ENCODE peak calls at places on chromosomes 3 and 15, in seven cellular contexts. Q is GM23338; Y is right cardiac atrium; H is IMR-90; P is CD8-positive, alpha-beta T cell; C is trophoblast cell; V is OCI-LY7. X is an unnamed sample.

GRCh38 chr3:30352919-30353318 is 253.5 kb upstream of the TGFBR2 start:
- DNase-seq in Q (no peak), Y (no peak), H (no peak), P (no peak), C (no peak), V (no peak), X (no peak)

GRCh38 chr15:45522931-45523331 is 376 bp upstream of the SLC30A4 start:
- DNase-seq in Q (peak; percentile 65), Y (no peak), H (peak; percentile 25), P (no peak), C (peak; percentile 66), V (no peak), X (no peak)

GRCh38 chr3:197031315-197032285 is 2.0 kb upstream of the MELTF start:
- DNase-seq in Q (no peak), Y (peak; percentile 83), H (peak; percentile 100), P (no peak), C (peak; percentile 95), V (no peak), X (no peak)

GRCh38 chr3:33980252-33980651 is 181.8 kb downstream of the PDCD6IP start:
- DNase-seq in Q (peak; percentile 46), Y (no peak), H (peak; percentile 85), P (no peak), C (peak; percentile 11), V (peak; percentile 42), X (no peak)

GRCh38 chr3:138950701-138951100 is 3.7 kb downstream of the FOXL2NB start:
- DNase-seq in Q (no peak), Y (no peak), H (no peak), P (no peak), C (no peak), V (no peak), X (no peak)

GRCh38 chr3:126152458-126152857 is 27.9 kb downstream of the ALDH1L1 start:
- DNase-seq in Q (no peak), Y (no peak), H (no peak), P (peak; percentile 42), C (no peak), V (no peak), X (peak; percentile 61)

GRCh38 chr3:27905625-27906024 is 183.5 kb upstream of the EOMES start:
- DNase-seq in Q (no peak), Y (no peak), H (no peak), P (peak; percentile 56), C (no peak), V (no peak), X (no peak)

GRCh38 chr15:62464705-62465104 is 299.6 kb upstream of the C2CD4B start:
- DNase-seq in Q (peak; percentile 54), Y (no peak), H (peak; percentile 67), P (no peak), C (no peak), V (no peak), X (no peak)

GRCh38 chr3:133271491-133271890 is 128.4 kb upstream of the BFSP2 start:
- DNase-seq in Q (peak; percentile 43), Y (no peak), H (peak; percentile 71), P (no peak), C (no peak), V (no peak), X (no peak)

GRCh38 chr3:36944012-36944640 is 728 bp downstream of the TRANK1 start:
- DNase-seq in Q (peak; percentile 78), Y (peak; percentile 85), H (peak; percentile 59), P (peak; percentile 66), C (peak; percentile 12), V (peak; percentile 62), X (peak; percentile 84)

GRCh38 chr3:12659316-12660015 is 4.5 kb downstream of the RAF1 start:
- DNase-seq in Q (no peak), Y (no peak), H (no peak), P (no peak), C (no peak), V (no peak), X (no peak)

GRCh38 chr3:107921083-107921482 is 169.7 kb downstream of the CD47 start:
- DNase-seq in Q (no peak), Y (no peak), H (no peak), P (no peak), C (no peak), V (no peak), X (no peak)

GRCh38 chr3:108215876-108216275 is 6.3 kb downstream of the IFT57 start:
- DNase-seq in Q (no peak), Y (no peak), H (no peak), P (no peak), C (no peak), V (no peak), X (no peak)

GRCh38 chr3:24192469-24193056 is 247.5 kb downstream of the NR1D2 start:
- DNase-seq in Q (no peak), Y (no peak), H (no peak), P (no peak), C (no peak), V (no peak), X (no peak)

GRCh38 chr3:101066776-101067175 is 73.6 kb upstream of the ABI3BP start:
- DNase-seq in Q (no peak), Y (peak; percentile 25), H (peak; percentile 50), P (no peak), C (no peak), V (no peak), X (no peak)

GRCh38 chr15:98803228-98804056 is 155.1 kb downstream of the IGF1R start:
- DNase-seq in Q (no peak), Y (no peak), H (peak; percentile 78), P (no peak), C (no peak), V (no peak), X (no peak)

GRCh38 chr15:94526071-94526689 is 294.8 kb downstream of the MCTP2 start:
- DNase-seq in Q (peak; percentile 74), Y (no peak), H (no peak), P (no peak), C (no peak), V (peak; percentile 10), X (no peak)

GRCh38 chr15:100770781-100771584 is 108.6 kb upstream of the ALDH1A3 start:
- DNase-seq in Q (no peak), Y (no peak), H (no peak), P (no peak), C (no peak), V (no peak), X (no peak)

GRCh38 chr3:1207904-1208303 is 115.1 kb downstream of the CNTN6 start:
- DNase-seq in Q (no peak), Y (no peak), H (no peak), P (no peak), C (no peak), V (no peak), X (no peak)

GRCh38 chr15:59376735-59377134 is 4.1 kb upstream of the MYO1E start:
- DNase-seq in Q (no peak), Y (no peak), H (no peak), P (no peak), C (no peak), V (peak; percentile 65), X (no peak)

GRCh38 chr15:57554821-57555185 is 36.9 kb upstream of the MYZAP start:
- DNase-seq in Q (no peak), Y (no peak), H (no peak), P (no peak), C (no peak), V (no peak), X (no peak)
- H3K4me1 ChIP-seq in Q (peaks cover 4% of the 10 kb centered on the region), Y (peaks cover 29% of the 10 kb centered on the region), H (peaks cover 8% of the 10 kb centered on the region), P (no peaks in the 10 kb centered on the region), C (peaks cover 29% of the 10 kb centered on the region), V (no peaks in the 10 kb centered on the region), X (peaks cover 48% of the 10 kb centered on the region)

DNA sequence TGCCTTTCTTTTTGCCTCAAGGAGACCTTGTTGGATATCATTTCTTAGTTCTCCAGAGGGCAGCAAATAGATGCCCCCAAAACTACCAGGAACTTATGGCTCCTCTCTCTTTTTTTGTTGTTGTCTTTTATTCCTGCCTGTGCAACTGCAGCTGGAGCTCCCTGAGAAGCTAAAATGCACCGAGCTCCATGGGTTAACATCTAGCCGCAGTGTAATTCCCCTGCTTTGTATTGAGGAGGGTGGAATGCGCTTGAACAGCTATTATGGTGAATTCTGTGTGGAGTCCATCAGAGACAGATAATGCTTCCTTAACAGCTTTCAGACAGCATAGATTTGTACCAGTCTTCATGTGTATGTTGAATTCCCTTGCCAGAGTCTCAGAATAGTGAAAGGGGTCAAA is 475.2 kb upstream of the FRG2C start:
- DNase-seq in Q (peak; percentile 8), Y (no peak), H (no peak), P (no peak), C (no peak), V (no peak), X (no peak)
- H3K4me1 ChIP-seq in Q (peaks cover 18% of the 10 kb centered on the region), Y (no peaks in the 10 kb centered on the region), H (no peaks in the 10 kb centered on the region), P (no peaks in the 10 kb centered on the region), C (no peaks in the 10 kb centered on the region), V (no peaks in the 10 kb centered on the region), X (no peaks in the 10 kb centered on the region)

GRCh38 chr3:127836004-127836882 is 13.9 kb upstream of the MGLL start:
- DNase-seq in Q (no peak), Y (no peak), H (no peak), P (no peak), C (no peak), V (no peak), X (no peak)
- H3K4me1 ChIP-seq in Q (no peaks in the 10 kb centered on the region), Y (no peaks in the 10 kb centered on the region), H (no peaks in the 10 kb centered on the region), P (no peaks in the 10 kb centered on the region), C (no peaks in the 10 kb centered on the region), V (no peaks in the 10 kb centered on the region), X (no peaks in the 10 kb centered on the region)

GRCh38 chr3:59247402-59247841 is 197.6 kb upstream of the CFAP20DC start:
- DNase-seq in Q (no peak), Y (no peak), H (peak; percentile 52), P (no peak), C (peak; percentile 96), V (no peak), X (peak; percentile 59)
- H3K4me1 ChIP-seq in Q (peaks cover 15% of the 10 kb centered on the region), Y (no peaks in the 10 kb centered on the region), H (peaks cover 17% of the 10 kb centered on the region), P (no peaks in the 10 kb centered on the region), C (no peaks in the 10 kb centered on the region), V (no peaks in the 10 kb centered on the region), X (no peaks in the 10 kb centered on the region)

DNA sequence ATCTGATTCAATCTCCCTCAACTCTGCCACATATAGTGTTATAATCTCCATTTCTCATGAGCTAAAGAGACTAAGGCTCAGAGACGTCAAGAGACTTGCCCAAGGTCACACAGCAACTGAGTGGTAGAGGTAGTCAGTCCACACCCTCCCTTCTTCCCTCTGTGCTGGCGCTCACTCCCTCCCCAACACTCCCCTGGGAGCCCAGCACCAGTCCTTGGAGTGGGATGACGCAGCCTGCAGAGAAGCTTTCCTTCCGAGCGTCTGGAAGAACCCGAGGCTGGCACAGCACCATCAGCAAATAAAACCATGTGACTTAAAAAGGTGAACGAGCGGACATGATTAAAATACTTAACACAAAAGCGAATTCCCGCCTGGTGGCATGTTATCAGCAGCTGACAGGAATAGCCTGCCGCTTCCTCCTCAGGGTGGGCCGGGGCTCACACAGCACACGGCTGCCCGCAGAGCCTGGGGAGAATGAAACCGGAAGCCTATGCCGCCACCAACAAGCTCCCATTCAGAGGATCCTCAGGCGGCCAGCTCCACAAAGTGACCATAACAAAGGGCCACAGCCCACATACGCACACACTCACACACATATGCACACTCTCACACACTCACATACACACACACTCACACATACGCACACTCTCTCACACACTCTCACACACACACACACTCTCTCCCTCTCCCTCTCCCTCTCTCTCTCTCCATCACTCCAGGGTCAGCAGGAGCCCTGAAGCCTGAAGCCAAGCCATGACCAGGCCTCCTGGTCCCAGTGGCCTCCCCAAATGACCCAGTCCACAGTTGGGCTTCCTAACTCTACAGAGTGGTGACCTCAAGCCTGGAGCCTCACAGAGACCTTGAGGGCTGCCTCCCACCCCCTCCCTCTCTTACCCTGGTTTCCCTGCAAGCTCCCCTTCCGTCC is 120.5 kb downstream of the XXYLT1 start:
- DNase-seq in Q (peak; percentile 85), Y (peak; percentile 88), H (peak; percentile 81), P (peak; percentile 53), C (no peak), V (peak; percentile 64), X (peak; percentile 83)
- H3K4me1 ChIP-seq in Q (peaks cover 69% of the 10 kb centered on the region), Y (peaks cover 21% of the 10 kb centered on the region), H (peaks cover 42% of the 10 kb centered on the region), P (peaks cover 32% of the 10 kb centered on the region), C (peaks cover 4% of the 10 kb centered on the region), V (peaks cover 77% of the 10 kb centered on the region), X (peaks cover 9% of the 10 kb centered on the region)